ENCODE peak calls at places on chromosome 3, in four cellular contexts. I, L, H and Z are unnamed samples.

GRCh38 chr3:48194446-48195071 is 6.3 kb upstream of the CDC25A start:
- DNase-seq in L (no peak), I (peak), H (peak), Z (no peak)

GRCh38 chr3:67461667-67462142 is 192.7 kb downstream of the SUCLG2 start:
- DNase-seq in H (peak), L (no peak), I (no peak), Z (no peak)

GRCh38 chr3:194573680-194574437 is 59.4 kb downstream of the TMEM44 start:
- DNase-seq in L (peak), I (peak), H (peak), Z (no peak)

GRCh38 chr3:5480190-5480589 is 292.7 kb downstream of the EDEM1 start:
- DNase-seq in H (no peak), I (peak), L (no peak), Z (no peak)

GRCh38 chr3:39748002-39748401 is 61.4 kb upstream of the MYRIP start:
- DNase-seq in H (no peak), L (no peak), I (no peak), Z (no peak)

GRCh38 chr3:125634346-125634964 is 39.2 kb upstream of the OSBPL11 start:
- DNase-seq in L (no peak), H (no peak), I (no peak), Z (no peak)

GRCh38 chr3:177468816-177469590 is 271.7 kb upstream of the TBL1XR1 start:
- DNase-seq in I (no peak), L (no peak), H (peak), Z (no peak)

GRCh38 chr3:141389703-141390102 is 21.4 kb downstream of the ZBTB38 start:
- DNase-seq in I (no peak), H (no peak), L (no peak), Z (no peak)

GRCh38 chr3:170338690-170339340 is 18.7 kb upstream of the SKIL start:
- DNase-seq in L (no peak), I (no peak), H (no peak), Z (no peak)

GRCh38 chr3:16183082-16183481 is 8.6 kb downstream of the GALNT15 start:
- DNase-seq in H (no peak), L (no peak), I (no peak), Z (no peak)

GRCh38 chr3:55858302-55858701 is 371.2 kb upstream of the WNT5A start:
- DNase-seq in H (no peak), L (no peak), I (no peak), Z (no peak)

GRCh38 chr3:162769559-162769958 is 1273.0 kb downstream of the OTOL1 start:
- DNase-seq in H (peak), L (no peak), I (no peak), Z (no peak)

GRCh38 chr3:81761904-81762565 is 590 bp upstream of the GBE1 start:
- DNase-seq in I (no peak), H (no peak), L (no peak), Z (no peak)

GRCh38 chr3:177646749-177647148 is 449.5 kb upstream of the TBL1XR1 start:
- DNase-seq in H (peak), I (peak), L (no peak), Z (no peak)